ENCODE peak calls at places on chromosomes 4 and X, in eight cellular contexts. M, R, O, V, Z, E, A and Q are unnamed samples.

GRCh38 chr4:40678421-40678820 is 48.8 kb upstream of the RBM47 start:
- DNase-seq in O (no peak), Z (no peak), E (no peak), A (no peak), V (no peak), M (no peak), R (no peak), Q (no peak)

GRCh38 chr4:99945718-99946345 is 586 bp downstream of the DNAJB14 start:
- DNase-seq in O (peak), R (no peak), E (no peak), V (no peak), A (no peak), M (peak), Z (peak), Q (peak)

GRCh38 chrX:38006778-38007177 is 425 bp downstream of the SYTL5 start:
- DNase-seq in A (no peak), M (no peak), O (no peak), Z (no peak), V (no peak), E (no peak), R (no peak), Q (no peak)

GRCh38 chrX:133394765-133395164 is 20.5 kb downstream of the GPC4 start:
- DNase-seq in M (no peak), E (no peak), O (no peak), A (no peak), R (no peak), Z (no peak), V (no peak), Q (no peak)

GRCh38 chrX:115576676-115577075 is 15.7 kb downstream of the PLS3 start:
- DNase-seq in V (no peak), R (no peak), M (no peak), O (no peak), Z (no peak), E (no peak), A (no peak), Q (no peak)

GRCh38 chrX:56986138-56986537 is 9.2 kb downstream of the SPIN3 start:
- DNase-seq in V (no peak), M (no peak), A (no peak), Z (no peak), R (no peak), E (no peak), O (no peak), Q (no peak)

GRCh38 chrX:132415012-132415411 is 73.8 kb downstream of the MBNL3 start:
- DNase-seq in Z (no peak), O (no peak), E (no peak), R (no peak), M (no peak), V (no peak), A (no peak), Q (no peak)

GRCh38 chrX:65644621-65645287 is 22.7 kb upstream of the MSN start:
- DNase-seq in M (no peak), A (peak), V (no peak), R (no peak), Z (peak), O (peak), E (no peak), Q (no peak)

GRCh38 chrX:42442745-42443144 is 335.2 kb downstream of the PPP1R2C start:
- DNase-seq in V (no peak), R (no peak), E (no peak), M (no peak), O (no peak), A (no peak), Z (no peak), Q (no peak)

GRCh38 chr4:151389316-151389715 is 19.7 kb upstream of the FHIP1A start:
- DNase-seq in E (no peak), M (no peak), A (no peak), O (peak), V (no peak), Z (no peak), R (no peak), Q (no peak)

GRCh38 chrX:137483554-137483953 is 82.4 kb upstream of the ZIC3 start:
- DNase-seq in V (no peak), E (no peak), M (no peak), Z (no peak), A (no peak), R (no peak), O (no peak), Q (no peak)

GRCh38 chr4:104421576-104421975 is 73.1 kb downstream of the CXXC4 start:
- DNase-seq in V (no peak), E (no peak), Z (no peak), A (no peak), R (no peak), M (no peak), O (no peak), Q (no peak)

GRCh38 chrX:16712116-16712824 is at the start of gene CTPS2:
- DNase-seq in O (peak), R (peak), V (no peak), Z (peak), E (peak), A (peak), M (peak), Q (peak)

GRCh38 chr4:20615492-20616136 is 84.6 kb upstream of the PACRGL start:
- DNase-seq in M (no peak), A (no peak), Z (no peak), R (no peak), V (no peak), O (no peak), E (no peak), Q (no peak)